ENCODE peak calls at places on chromosomes 12 and 14, in seven cellular contexts. A, T, N, W, U, S and E are unnamed samples.

GRCh38 chr14:102255401-102256190 is 49.4 kb downstream of the MOK start:
- DNase-seq in A (no peak), T (no peak), N (no peak), W (no peak), U (no peak), S (no peak), E (no peak)

GRCh38 chr14:26849514-26849913 is 251.7 kb upstream of the NOVA1 start:
- DNase-seq in A (no peak), T (no peak), N (no peak), W (no peak), U (no peak), S (no peak), E (no peak)

GRCh38 chr12:4119157-4119761 is 154.3 kb upstream of the CCND2 start:
- DNase-seq in A (no peak), T (no peak), N (no peak), W (no peak), U (no peak), S (peak; percentile 82), E (no peak)

GRCh38 chr12:65948320-65949008 is 124.2 kb downstream of the HMGA2 start:
- DNase-seq in A (peak; percentile 81), T (no peak), N (peak; percentile 96), W (peak; percentile 98), U (peak; percentile 100), S (no peak), E (no peak)

GRCh38 chr14:81402123-81402495 is 2.0 kb upstream of the STON2 start:
- DNase-seq in A (no peak), T (no peak), N (no peak), W (peak; percentile 47), U (no peak), S (no peak), E (no peak)

GRCh38 chr12:22173154-22173553 is 127.1 kb downstream of the CMAS start:
- DNase-seq in A (no peak), T (no peak), N (no peak), W (no peak), U (no peak), S (no peak), E (no peak)

GRCh38 chr14:77022219-77022852 is 6.2 kb downstream of the IRF2BPL start:
- DNase-seq in A (no peak), T (no peak), N (no peak), W (no peak), U (no peak), S (no peak), E (no peak)

GRCh38 chr12:57889541-57889989 is 43.0 kb upstream of the CTDSP2 start:
- DNase-seq in A (no peak), T (no peak), N (peak; percentile 93), W (no peak), U (peak; percentile 97), S (no peak), E (no peak)

GRCh38 chr14:58280954-58281787 is 17.2 kb upstream of the ARID4A start:
- DNase-seq in A (peak; percentile 90), T (no peak), N (peak; percentile 81), W (peak; percentile 98), U (no peak), S (peak; percentile 54), E (no peak)

GRCh38 chr12:120110550-120111501 is 5.7 kb downstream of the RAB35 start:
- DNase-seq in A (no peak), T (no peak), N (no peak), W (no peak), U (no peak), S (peak; percentile 75), E (peak; percentile 30)

GRCh38 chr14:77098470-77099353 is 654 bp downstream of the CIPC start:
- DNase-seq in A (no peak), T (no peak), N (no peak), W (peak; percentile 18), U (no peak), S (peak; percentile 27), E (no peak)

GRCh38 chr12:6039894-6040601 is 84.4 kb downstream of the VWF start:
- DNase-seq in A (no peak), T (peak; percentile 19), N (peak; percentile 48), W (peak; percentile 66), U (peak; percentile 13), S (peak; percentile 69), E (no peak)

GRCh38 chr12:49476091-49476490 is 62.7 kb upstream of the KCNH3 start:
- DNase-seq in A (no peak), T (no peak), N (no peak), W (no peak), U (no peak), S (no peak), E (no peak)

GRCh38 chr12:22312336-22312735 is 22.2 kb downstream of the ST8SIA1 start:
- DNase-seq in A (peak; percentile 66), T (no peak), N (peak; percentile 62), W (peak; percentile 74), U (no peak), S (no peak), E (no peak)

GRCh38 chr14:27236601-27237000 is 638.8 kb upstream of the NOVA1 start:
- DNase-seq in A (no peak), T (no peak), N (no peak), W (no peak), U (no peak), S (no peak), E (no peak)

GRCh38 chr14:68112456-68112855 is 292.9 kb downstream of the RAD51B start:
- DNase-seq in A (no peak), T (no peak), N (no peak), W (no peak), U (no peak), S (no peak), E (no peak)

GRCh38 chr14:68305738-68306137 is 486.2 kb downstream of the RAD51B start:
- DNase-seq in A (no peak), T (no peak), N (no peak), W (no peak), U (no peak), S (no peak), E (no peak)

GRCh38 chr12:53290661-53291060 is 4.7 kb upstream of the PFDN5 start:
- DNase-seq in A (no peak), T (no peak), N (no peak), W (no peak), U (no peak), S (no peak), E (no peak)

GRCh38 chr14:52350445-52350844 is 36.3 kb downstream of the PTGER2 start:
- DNase-seq in A (no peak), T (no peak), N (no peak), W (peak; percentile 28), U (no peak), S (no peak), E (no peak)

GRCh38 chr12:91422107-91422506 is 239.5 kb upstream of the DCN start:
- DNase-seq in A (no peak), T (no peak), N (no peak), W (no peak), U (no peak), S (no peak), E (no peak)

GRCh38 chr12:130761537-130762318 is 45.6 kb upstream of the RIMBP2 start:
- DNase-seq in A (no peak), T (peak; percentile 45), N (peak; percentile 26), W (peak; percentile 40), U (no peak), S (peak; percentile 51), E (peak; percentile 49)

GRCh38 chr12:5889381-5890047 is 55.5 kb downstream of the ANO2 start:
- DNase-seq in A (no peak), T (no peak), N (no peak), W (no peak), U (no peak), S (peak; percentile 21), E (no peak)

GRCh38 chr12:52037248-52037861 is 13.9 kb upstream of the NR4A1 start:
- DNase-seq in A (no peak), T (no peak), N (no peak), W (peak; percentile 33), U (no peak), S (no peak), E (no peak)

GRCh38 chr12:85825751-85826150 is 10.5 kb downstream of the RASSF9 start:
- DNase-seq in A (no peak), T (no peak), N (no peak), W (no peak), U (no peak), S (no peak), E (no peak)

GRCh38 chr14:104680056-104680805 is 9.2 kb upstream of the INF2 start:
- DNase-seq in A (no peak), T (no peak), N (peak; percentile 76), W (peak; percentile 81), U (no peak), S (no peak), E (no peak)